ENCODE peak calls at places on chromosomes 4 and X, in four cellular contexts. Y is astrocyte of the spinal cord, V is HCT116, J is choroid plexus epithelial cell. X is an unnamed sample.

GRCh38 chr4:121428721-121429120 is 47.9 kb upstream of the QRFPR start:
- DNase-seq in Y (peak; percentile 50), V (no peak), J (peak; percentile 66), X (peak; percentile 18)

GRCh38 chrX:17494231-17494630 is 119.2 kb downstream of the NHS start:
- DNase-seq in Y (no peak), V (no peak), J (no peak), X (no peak)

GRCh38 chrX:131778269-131779218 is 234.7 kb downstream of the OR13H1 start:
- DNase-seq in Y (peak; percentile 83), V (no peak), J (no peak), X (no peak)

GRCh38 chrX:23797371-23798128 is 14.6 kb downstream of the SAT1 start:
- DNase-seq in Y (no peak), V (no peak), J (peak; percentile 16), X (no peak)

GRCh38 chr4:78529569-78530209 is 21.9 kb upstream of the ANXA3 start:
- DNase-seq in Y (no peak), V (no peak), J (no peak), X (peak; percentile 54)

GRCh38 chr4:168575473-168575872 is 78.6 kb downstream of the PALLD start:
- DNase-seq in Y (no peak), V (no peak), J (no peak), X (no peak)

GRCh38 chrX:24838624-24839023 is 144.9 kb downstream of the POLA1 start:
- DNase-seq in Y (peak; percentile 50), V (no peak), J (peak; percentile 62), X (peak; percentile 49)

GRCh38 chrX:69088171-69088938 is 76.9 kb downstream of the PJA1 start:
- DNase-seq in Y (no peak), V (no peak), J (peak; percentile 13), X (no peak)

GRCh38 chrX:69300323-69300722 is 135.1 kb upstream of the PJA1 start:
- DNase-seq in Y (no peak), V (no peak), J (no peak), X (no peak)

GRCh38 chr4:22093126-22093525 is 144.6 kb upstream of the KCNIP4 start:
- DNase-seq in Y (no peak), V (no peak), J (no peak), X (no peak)

GRCh38 chrX:13266641-13267420 is 53.0 kb downstream of the ATXN3L start:
- DNase-seq in Y (peak; percentile 24), V (no peak), J (no peak), X (peak; percentile 63)

GRCh38 chr4:166816901-166817300 is 417.4 kb downstream of the SPOCK3 start:
- DNase-seq in Y (no peak), V (peak; percentile 26), J (peak; percentile 2), X (no peak)

GRCh38 chrX:105822138-105823091 is at the start of gene NRK:
- DNase-seq in Y (peak; percentile 42), V (no peak), J (peak; percentile 9), X (peak; percentile 35)

DNA sequence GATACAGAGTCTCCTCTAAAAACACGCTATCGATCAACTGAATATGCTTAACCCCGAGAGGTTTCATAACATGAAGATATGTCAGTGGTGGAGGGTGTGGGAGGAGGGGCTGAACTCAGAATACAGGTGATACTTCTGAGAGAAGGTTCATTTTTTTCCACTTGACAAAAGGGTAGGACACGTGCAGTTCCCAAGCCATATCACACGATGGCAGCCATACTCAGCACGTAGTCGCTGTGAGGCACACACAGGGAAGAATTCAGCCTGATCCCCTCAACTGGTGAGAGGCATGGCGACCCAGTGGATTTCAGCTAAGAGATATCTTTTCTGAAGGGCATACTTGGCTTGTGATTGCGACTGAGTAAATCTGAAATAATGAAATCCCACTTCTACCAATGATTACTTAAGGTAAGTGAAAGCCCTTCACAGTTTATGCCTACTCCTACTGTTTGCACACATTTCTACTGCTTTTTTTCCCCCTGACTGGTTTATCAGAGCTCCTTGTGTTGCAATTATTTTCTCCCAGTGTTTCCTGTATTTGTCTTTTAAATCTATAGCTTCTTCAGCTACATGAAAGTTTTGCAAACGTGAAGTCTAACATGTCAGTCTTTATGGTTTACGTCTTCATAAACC is 133.1 kb downstream of the CORIN start:
- DNase-seq in Y (peak; percentile 35), V (no peak), J (peak; percentile 67), X (peak; percentile 50)
- TF ChIP-seq CTCF in Y (peak; percentile 54), V (peak; percentile 47), J (peak; percentile 66), X (peak; percentile 36)

GRCh38 chr4:119026662-119027444 is 108.8 kb upstream of the MYOZ2 start:
- DNase-seq in Y (no peak), V (no peak), J (peak; percentile 17), X (peak; percentile 47)
- H3K4me3 ChIP-seq in Y (no peak overlapping the region), V (no peak overlapping the region), J (peak overlapping the region; percentile 15), X (no peak overlapping the region)

GRCh38 chr4:15778742-15779231 is 659 bp downstream of the CD38 start:
- DNase-seq in Y (peak; percentile 33), V (no peak), J (peak; percentile 45), X (no peak)

GRCh38 chr4:15778191-15778741 is at the start of gene CD38:
- DNase-seq in Y (no peak), V (no peak), J (peak; percentile 53), X (peak; percentile 8)

GRCh38 chr4:15777697-15778096 is 431 bp upstream of the CD38 start:
- DNase-seq in Y (no peak), V (no peak), J (no peak), X (no peak)

GRCh38 chr4:15779789-15780188 is 1.7 kb downstream of the CD38 start:
- DNase-seq in Y (no peak), V (no peak), J (peak; percentile 55), X (peak; percentile 33)

GRCh38 chr4:15779336-15779735 is 1.2 kb downstream of the CD38 start:
- DNase-seq in Y (peak; percentile 51), V (no peak), J (peak; percentile 83), X (peak; percentile 75)
- TF ChIP-seq CTCF in Y (peak; percentile 55), V (no peak), J (peak; percentile 76), X (peak; percentile 55)

GRCh38 chr4:70913947-70914445 is 11.8 kb downstream of the MOB1B start:
- DNase-seq in Y (no peak), V (no peak), J (no peak), X (peak; percentile 37)

GRCh38 chr4:70920592-70920991 is 18.4 kb downstream of the MOB1B start:
- DNase-seq in Y (no peak), V (no peak), J (no peak), X (no peak)

GRCh38 chr4:70914631-70915030 is 12.5 kb downstream of the MOB1B start:
- DNase-seq in Y (no peak), V (no peak), J (no peak), X (no peak)

GRCh38 chr4:70915048-70915815 is 13.1 kb downstream of the MOB1B start:
- DNase-seq in Y (peak; percentile 51), V (no peak), J (peak; percentile 46), X (peak; percentile 66)

GRCh38 chr4:70915874-70916559 is 13.8 kb downstream of the MOB1B start:
- DNase-seq in Y (no peak), V (no peak), J (no peak), X (no peak)
- H3K4me3 ChIP-seq in Y (no peak overlapping the region), V (no peak overlapping the region), J (no peak overlapping the region), X (no peak overlapping the region)

GRCh38 chr4:147837435-147837834 is 105.5 kb downstream of the ARHGAP10 start:
- DNase-seq in Y (no peak), V (no peak), J (peak; percentile 53), X (peak; percentile 48)
- TF ChIP-seq CTCF in Y (no peak), V (peak; percentile 38), J (peak; percentile 44), X (peak; percentile 35)

GRCh38 chr4:139550724-139551429 is 5.1 kb downstream of the SETD7 start:
- DNase-seq in Y (peak; percentile 55), V (no peak), J (peak; percentile 74), X (peak; percentile 29)

GRCh38 chr4:139554726-139555072 is 1.3 kb downstream of the SETD7 start:
- DNase-seq in Y (no peak), V (no peak), J (no peak), X (no peak)

GRCh38 chr4:139553751-139554670 is 2.0 kb downstream of the SETD7 start:
- DNase-seq in Y (no peak), V (no peak), J (no peak), X (no peak)

GRCh38 chr4:139552506-139552905 is 3.5 kb downstream of the SETD7 start:
- DNase-seq in Y (peak; percentile 40), V (no peak), J (no peak), X (peak; percentile 34)

GRCh38 chr4:139552908-139553307 is 3.1 kb downstream of the SETD7 start:
- DNase-seq in Y (no peak), V (no peak), J (no peak), X (peak; percentile 41)
- H3K4me3 ChIP-seq in Y (no peak overlapping the region), V (no peak overlapping the region), J (no peak overlapping the region), X (no peak overlapping the region)

GRCh38 chrX:29913647-29914046 is 301.7 kb upstream of the MAGEB2 start:
- DNase-seq in Y (no peak), V (no peak), J (no peak), X (no peak)

GRCh38 chrX:29911673-29912072 is 303.7 kb upstream of the MAGEB2 start:
- DNase-seq in Y (no peak), V (no peak), J (no peak), X (no peak)
- TF ChIP-seq CTCF in Y (no peak), V (no peak), J (no peak), X (no peak)

GRCh38 chr4:42151568-42152506 is 618 bp downstream of the BEND4 start:
- DNase-seq in Y (no peak), V (no peak), J (no peak), X (no peak)
- H3K4me3 ChIP-seq in Y (no peak overlapping the region), V (no peak overlapping the region), J (no peak overlapping the region), X (no peak overlapping the region)